ENCODE peak calls at places on chromosomes 6 and 20, in six cellular contexts. I is HL-60; B is transverse colon; D is dorsolateral prefrontal cortex; W is uterus; R is CD8-positive, alpha-beta T cell. H is an unnamed sample. For H3K27me3, the result is how much of the 10 kb centered on the place peaks cover.

GRCh38 chr20:50790651-50791277 is 4.1 kb upstream of the BCAS4 start:
- DNase-seq in D (peak), R (peak), B (peak), W (peak), I (peak), H (peak)

GRCh38 chr6:119467478-119468081 is 118.0 kb upstream of the MAN1A1 start:
- DNase-seq in D (no peak), I (no peak), R (no peak), W (no peak), B (no peak), H (peak)

GRCh38 chr6:30463651-30464618 is 25.4 kb upstream of the HLA-E start:
- DNase-seq in B (peak), D (no peak), I (peak), W (no peak), R (peak), H (no peak)

GRCh38 chr6:82410151-82410621 is 46.6 kb downstream of the TPBG start:
- DNase-seq in R (no peak), B (no peak), D (no peak), W (no peak), I (no peak), H (no peak)

GRCh38 chr6:111812080-111813038 is 60.9 kb downstream of the FYN start:
- DNase-seq in I (no peak), R (no peak), W (no peak), B (no peak), D (no peak), H (no peak)

GRCh38 chr6:96836579-96837137 is 619 bp downstream of the GPR63 start:
- DNase-seq in R (peak), D (no peak), W (peak), I (peak), B (no peak), H (no peak)

GRCh38 chr20:31968299-31969126 is 562 bp downstream of the XKR7 start:
- DNase-seq in R (peak), D (peak), W (peak), I (peak), B (peak), H (peak)

GRCh38 chr6:132166670-132167069 is 215.5 kb upstream of the CCN2 start:
- DNase-seq in B (no peak), I (no peak), D (no peak), R (no peak), W (no peak), H (no peak)

GRCh38 chr6:15907914-15908518 is 220.9 kb upstream of the MYLIP start:
- DNase-seq in W (no peak), D (no peak), B (peak), I (no peak), R (no peak), H (no peak)

GRCh38 chr6:27809939-27810767 is 102.0 kb downstream of the OR2B2 start:
- DNase-seq in B (peak), W (peak), R (peak), I (peak), D (peak), H (peak)

GRCh38 chr6:21935561-21936028 is 342.0 kb downstream of the SOX4 start:
- DNase-seq in B (peak), I (peak), W (no peak), D (no peak), R (no peak), H (no peak)

GRCh38 chr20:51412333-51412761 is 130.2 kb downstream of the NFATC2 start:
- DNase-seq in I (no peak), R (no peak), B (no peak), W (no peak), D (peak), H (no peak)

GRCh38 chr20:1446536-1446935 is 20.1 kb downstream of the NSFL1C start:
- DNase-seq in I (no peak), R (no peak), W (no peak), B (no peak), D (no peak), H (no peak)

GRCh38 chr6:15491255-15491985 is 171.4 kb downstream of the DTNBP1 start:
- DNase-seq in W (peak), D (peak), I (peak), B (peak), R (peak), H (peak)

GRCh38 chr6:152146385-152146784 is 338.9 kb downstream of the ESR1 start:
- DNase-seq in I (no peak), R (no peak), B (no peak), D (no peak), W (no peak), H (peak)

GRCh38 chr6:87728706-87729105 is 26.7 kb upstream of the AKIRIN2 start:
- DNase-seq in D (no peak), R (no peak), I (no peak), B (no peak), W (no peak), H (no peak)

GRCh38 chr20:45138451-45139300 is 14.4 kb upstream of the WFDC12 start:
- DNase-seq in I (peak), R (peak), B (peak), W (no peak), D (no peak), H (no peak)

GRCh38 chr6:139291813-139292619 is at the start of gene TXLNB:
- DNase-seq in D (peak), W (peak), I (peak), B (peak), R (peak), H (peak)
- TF ChIP-seq CTCF in D (no peak), W (peak), I (no peak), B (no peak), R (no peak), H (no peak)

GRCh38 chr6:154329350-154330170 is 27.0 kb downstream of the IPCEF1 start:
- DNase-seq in I (no peak), B (no peak), R (no peak), D (no peak), W (no peak), H (no peak)
- H3K4me3 ChIP-seq in I (no peak), B (no peak), R (no peak), D (no peak), W (no peak), H (no peak)

DNA sequence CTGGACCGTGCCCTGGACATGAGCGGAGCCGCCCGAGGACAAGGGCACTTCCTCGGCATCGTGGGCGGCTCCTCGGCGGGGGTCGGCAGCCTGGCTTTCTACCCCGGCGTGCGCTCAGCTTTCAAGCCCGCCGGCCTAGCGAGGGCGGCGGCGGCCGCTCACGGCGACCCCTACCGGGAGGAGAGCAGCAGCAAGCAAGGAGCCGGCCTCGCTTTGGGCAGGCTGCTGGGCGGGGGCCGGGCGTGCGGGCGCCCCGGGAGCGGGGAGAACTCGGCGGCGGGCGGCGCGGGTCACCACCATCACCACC is 6.7 kb downstream of the PRDM13 start:
- DNase-seq in D (no peak), I (peak), R (peak), B (peak), W (no peak), H (no peak)
- H3K27me3 ChIP-seq in D (half or more), I (under half), R (half or more), B (half or more), W (under half), H (half or more)

GRCh38 chr20:11429168-11429567 is 488.5 kb upstream of the BTBD3 start:
- DNase-seq in R (no peak), D (no peak), I (no peak), B (no peak), W (no peak), H (no peak)

GRCh38 chr20:11431613-11432012 is 486.1 kb upstream of the BTBD3 start:
- DNase-seq in D (no peak), W (no peak), I (no peak), B (no peak), R (no peak), H (no peak)

GRCh38 chr20:11429889-11430580 is 487.7 kb upstream of the BTBD3 start:
- DNase-seq in R (no peak), W (no peak), B (no peak), I (no peak), D (no peak), H (no peak)

GRCh38 chr20:11430652-11431051 is 487.0 kb upstream of the BTBD3 start:
- DNase-seq in I (no peak), D (no peak), W (no peak), R (no peak), B (no peak), H (no peak)

DNA sequence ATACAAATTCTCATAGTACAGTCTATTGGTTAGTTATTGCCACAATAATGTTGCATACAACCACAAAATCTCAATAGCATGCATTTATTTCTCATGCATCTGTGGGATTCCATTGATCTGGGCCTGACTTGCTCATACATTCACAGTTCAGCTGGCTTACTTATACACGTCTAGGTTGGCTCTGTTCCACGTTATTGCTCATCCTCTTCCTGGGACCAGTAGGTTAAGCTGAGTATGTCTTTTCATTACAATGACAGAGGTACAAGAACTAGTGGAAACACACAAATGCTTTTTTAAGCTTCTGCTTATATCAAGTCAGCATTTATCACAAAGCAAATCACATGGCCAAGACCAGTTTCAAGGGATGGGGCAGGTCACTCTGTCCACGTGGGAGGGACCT is 485.3 kb upstream of the BTBD3 start:
- DNase-seq in B (no peak), I (no peak), R (no peak), W (no peak), D (no peak), H (peak)
- TF ChIP-seq CTCF in B (no peak), I (no peak), R (no peak), W (no peak), D (no peak), H (no peak)

DNA sequence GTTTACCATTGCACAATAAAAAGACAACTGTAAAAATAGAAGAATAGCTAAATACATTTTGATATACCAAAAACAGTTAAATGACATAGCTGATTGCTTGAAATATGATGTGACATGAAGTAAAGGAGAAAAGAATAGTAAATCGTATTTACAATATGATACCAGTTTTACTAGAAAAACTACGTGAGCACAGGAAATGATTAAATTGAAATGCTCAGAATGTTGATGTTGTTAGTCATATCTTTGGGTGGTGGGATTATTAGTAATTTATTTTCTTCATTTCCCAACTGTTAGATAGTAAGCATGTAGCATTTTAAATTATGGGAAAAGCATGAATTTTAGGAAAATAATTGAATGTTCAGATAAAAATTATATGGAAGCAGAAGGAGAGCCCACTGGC is 268.3 kb upstream of the TAB2 start:
- DNase-seq in B (no peak), I (no peak), W (no peak), D (no peak), R (no peak), H (no peak)
- H3K4me3 ChIP-seq in B (no peak), I (no peak), W (no peak), D (no peak), R (no peak), H (no peak)

GRCh38 chr6:104958720-104959452 is 2.0 kb downstream of the LIN28B start:
- DNase-seq in D (no peak), W (no peak), I (no peak), R (no peak), B (no peak), H (no peak)
- H3K27me3 ChIP-seq in D (half or more), W (under half), I (under half), R (under half), B (half or more), H (under half)

DNA sequence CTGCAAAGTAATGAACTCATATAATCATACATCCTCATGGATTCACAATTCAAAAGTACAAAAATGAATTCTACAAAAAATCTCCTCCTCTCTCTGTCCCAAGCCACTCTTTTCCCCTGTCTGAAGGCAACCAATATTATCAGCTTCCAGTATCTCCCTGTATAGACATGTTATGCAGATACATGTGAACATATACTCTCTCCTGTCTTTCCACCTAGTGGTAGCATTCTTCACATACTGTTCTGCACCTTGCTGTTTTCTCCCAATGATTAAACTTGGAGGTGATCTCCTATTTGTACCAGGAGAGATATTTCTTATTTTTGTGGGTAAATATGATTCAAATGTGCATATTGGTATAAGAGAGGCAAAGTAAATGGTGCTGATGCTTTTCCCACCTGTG is 416.4 kb downstream of the EPM2A start:
- DNase-seq in W (no peak), R (no peak), D (no peak), B (no peak), I (no peak), H (no peak)
- TF ChIP-seq CTCF in W (no peak), R (no peak), D (no peak), B (no peak), I (no peak), H (no peak)

DNA sequence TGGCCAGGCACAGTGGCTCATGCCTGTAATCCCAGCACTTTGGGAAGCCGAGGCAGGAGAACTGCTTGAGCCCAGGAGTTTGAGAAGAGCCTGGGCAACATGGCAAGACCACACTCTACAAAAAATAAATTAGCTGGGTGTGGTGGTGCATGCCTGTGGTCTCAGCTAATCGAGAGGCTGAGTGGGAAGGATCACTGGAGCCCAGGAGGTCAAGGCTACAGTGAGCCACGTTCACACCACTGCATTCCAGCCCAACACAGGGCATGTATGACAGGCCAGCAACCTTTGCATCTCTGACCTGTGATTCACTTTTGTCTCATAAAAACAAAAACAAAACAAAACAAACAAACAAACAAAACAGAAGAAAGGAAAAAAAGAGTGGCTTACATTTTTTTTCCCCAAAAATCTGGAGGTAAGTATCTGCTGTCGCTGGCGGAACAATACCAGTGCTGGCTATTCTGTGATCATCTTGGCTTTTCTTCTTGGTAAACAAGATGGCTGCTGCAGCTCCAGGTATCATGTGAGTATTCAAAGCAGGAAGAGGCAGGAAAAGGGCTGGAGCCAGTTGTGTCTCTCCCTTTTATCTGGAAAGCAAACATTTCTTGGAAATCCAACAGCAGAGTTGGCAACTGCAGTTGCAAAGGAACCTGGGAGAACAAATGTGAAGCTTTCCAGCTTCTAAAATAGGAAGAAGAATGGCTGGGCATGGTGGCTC is 40.4 kb upstream of the ZMYND8 start:
- DNase-seq in R (no peak), I (no peak), W (no peak), B (no peak), D (no peak), H (no peak)
- H3K4me3 ChIP-seq in R (no peak), I (no peak), W (no peak), B (no peak), D (no peak), H (no peak)

DNA sequence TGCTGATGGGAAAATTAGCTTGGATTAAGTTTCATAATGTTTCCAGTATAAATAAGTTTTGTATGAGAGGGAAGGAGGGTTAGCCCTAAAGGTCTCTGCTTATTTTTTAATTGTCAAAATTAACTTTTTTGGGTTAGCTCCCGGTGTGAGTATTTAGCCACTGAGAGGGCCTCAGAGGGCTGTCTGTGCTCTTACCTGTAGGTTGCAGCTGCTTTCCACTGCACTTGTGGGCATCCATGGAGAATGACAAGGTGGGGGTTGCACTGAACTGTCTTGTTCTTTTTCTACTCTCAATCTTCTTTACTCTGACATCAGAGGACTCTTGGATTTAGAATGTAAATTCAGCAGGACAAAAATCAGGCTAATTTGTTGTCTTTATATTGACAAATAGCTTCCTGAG is 81.4 kb downstream of the CD164 start:
- DNase-seq in B (no peak), I (no peak), W (no peak), R (no peak), D (no peak), H (no peak)
- H3K27me3 ChIP-seq in B (under half), I (under half), W (under half), R (under half), D (under half), H (under half)

GRCh38 chr20:6122111-6122872 is 538 bp downstream of the FERMT1 start:
- DNase-seq in B (peak), D (no peak), I (no peak), R (no peak), W (no peak), H (peak)

GRCh38 chr20:6120491-6120988 is 2.3 kb downstream of the FERMT1 start:
- DNase-seq in B (no peak), R (no peak), W (no peak), I (no peak), D (no peak), H (no peak)

GRCh38 chr20:6121504-6121903 is 1.3 kb downstream of the FERMT1 start:
- DNase-seq in D (no peak), I (no peak), R (no peak), B (no peak), W (no peak), H (no peak)

GRCh38 chr20:6122873-6123649 is at the start of gene FERMT1:
- DNase-seq in W (peak), D (no peak), R (no peak), B (peak), I (peak), H (no peak)

GRCh38 chr20:6123650-6124014 is 802 bp upstream of the FERMT1 start:
- DNase-seq in W (no peak), R (no peak), D (no peak), B (no peak), I (no peak), H (no peak)
- TF ChIP-seq CTCF in W (no peak), R (no peak), D (no peak), B (no peak), I (no peak), H (no peak)